ENCODE peak calls at places on chromosome 13, in nine cellular contexts. W is stimulated activated CD4-positive, alpha-beta T cell treated with anti-CD3 and anti-CD28 coated beads, Interleukin-4, amount 100 ng/mL, for 48 hours; O is omental fat pad; A is tibial artery; G is brain pericyte; L is fibroblast of the aortic adventitia; Z is choroid plexus epithelial cell; I is T-helper 9 cell; P is activated CD4-positive, alpha-beta T cell treated with anti-CD3 and anti-CD28 coated beads for 36 hours. T is an unnamed sample.

GRCh38 chr13:51818771-51819511 is 15.0 kb upstream of the DHRS12 start:
- DNase-seq in G (no peak), A (peak), O (no peak), Z (peak), L (peak), W (peak), I (peak), P (peak), T (peak)

GRCh38 chr13:98476106-98476505 is 100.8 kb downstream of the STK24 start:
- DNase-seq in G (no peak), W (peak), P (peak), I (peak), L (no peak), Z (no peak), O (no peak), A (no peak), T (no peak)

GRCh38 chr13:100532090-100532766 is 56.4 kb downstream of the GGACT start:
- DNase-seq in L (no peak), W (no peak), O (no peak), Z (no peak), G (no peak), A (no peak), I (no peak), P (no peak), T (no peak)

GRCh38 chr13:110201114-110201513 is 105.8 kb downstream of the COL4A1 start:
- DNase-seq in I (no peak), L (no peak), O (no peak), Z (no peak), A (no peak), G (no peak), P (no peak), W (no peak), T (no peak)

GRCh38 chr13:27556109-27556508 is 64.2 kb downstream of the LNX2 start:
- DNase-seq in P (peak), G (peak), I (no peak), O (no peak), Z (peak), W (no peak), A (peak), L (peak), T (no peak)

GRCh38 chr13:97659602-97660001 is 225.6 kb downstream of the RAP2A start:
- DNase-seq in O (no peak), I (no peak), A (no peak), L (peak), G (no peak), Z (peak), P (no peak), W (no peak), T (peak)

GRCh38 chr13:44713793-44714469 is 137.8 kb upstream of the TSC22D1 start:
- DNase-seq in Z (peak), I (no peak), A (peak), G (no peak), O (no peak), L (peak), W (no peak), P (no peak), T (peak)

GRCh38 chr13:50127017-50127725 is 111.9 kb downstream of the KCNRG start:
- DNase-seq in I (peak), Z (peak), W (no peak), P (peak), O (no peak), G (no peak), A (peak), L (peak), T (peak)

GRCh38 chr13:45851171-45851889 is at the start of gene SIAH3:
- DNase-seq in Z (peak), O (no peak), P (peak), G (no peak), L (peak), W (no peak), I (no peak), A (no peak), T (peak)

GRCh38 chr13:113664751-113665581 is 2.1 kb upstream of the GRK1 start:
- DNase-seq in W (no peak), Z (no peak), P (peak), L (no peak), G (no peak), O (no peak), A (peak), I (no peak), T (no peak)